ENCODE peak calls at places on chromosomes 1 and 21, in five cellular contexts. One of them, this sample, is unnamed.

GRCh38 chr1:228134591-228134990 is 5.5 kb upstream of the GUK1 start:
- DNase-seq in endothelial cell: no peak
- DNase-seq in brain microvascular endothelial cell: no peak
- DNase-seq in psoas muscle: no peak
- DNase-seq in CD4-positive, alpha-beta T cell: no peak
- DNase-seq in this sample: no peak

GRCh38 chr1:199920635-199921034 is 106.9 kb upstream of the NR5A2 start:
- DNase-seq in psoas muscle: no peak
- DNase-seq in endothelial cell: no peak
- DNase-seq in CD4-positive, alpha-beta T cell: no peak
- DNase-seq in brain microvascular endothelial cell: no peak
- DNase-seq in this sample: no peak

GRCh38 chr1:228073870-228074545 is 8.5 kb upstream of the ARF1 start:
- DNase-seq in endothelial cell: no peak
- DNase-seq in brain microvascular endothelial cell: no peak
- DNase-seq in psoas muscle: no peak
- DNase-seq in CD4-positive, alpha-beta T cell: no peak
- DNase-seq in this sample: no peak

GRCh38 chr21:31630062-31630711 is 29.3 kb upstream of the SOD1 start:
- DNase-seq in CD4-positive, alpha-beta T cell: no peak
- DNase-seq in endothelial cell: no peak
- DNase-seq in psoas muscle: no peak
- DNase-seq in brain microvascular endothelial cell: peak; percentile 97
- DNase-seq in this sample: peak; percentile 86

GRCh38 chr1:96002969-96003964 is 718.3 kb upstream of the PTBP2 start:
- DNase-seq in CD4-positive, alpha-beta T cell: no peak
- DNase-seq in brain microvascular endothelial cell: no peak
- DNase-seq in endothelial cell: no peak
- DNase-seq in psoas muscle: no peak
- DNase-seq in this sample: no peak

GRCh38 chr1:198638894-198639319 is at the start of gene PTPRC:
- DNase-seq in CD4-positive, alpha-beta T cell: no peak
- DNase-seq in brain microvascular endothelial cell: no peak
- DNase-seq in endothelial cell: no peak
- DNase-seq in psoas muscle: no peak
- DNase-seq in this sample: no peak

GRCh38 chr1:14634497-14634896 is 36.0 kb downstream of the KAZN start:
- DNase-seq in brain microvascular endothelial cell: no peak
- DNase-seq in endothelial cell: peak; percentile 33
- DNase-seq in psoas muscle: no peak
- DNase-seq in CD4-positive, alpha-beta T cell: no peak
- DNase-seq in this sample: no peak

GRCh38 chr1:181208967-181209366 is 120.5 kb downstream of the IER5 start:
- DNase-seq in brain microvascular endothelial cell: no peak
- DNase-seq in endothelial cell: no peak
- DNase-seq in CD4-positive, alpha-beta T cell: no peak
- DNase-seq in psoas muscle: no peak
- DNase-seq in this sample: no peak

GRCh38 chr21:34925597-34925996 is 123.5 kb downstream of the RUNX1 start:
- DNase-seq in psoas muscle: no peak
- DNase-seq in brain microvascular endothelial cell: no peak
- DNase-seq in endothelial cell: no peak
- DNase-seq in CD4-positive, alpha-beta T cell: no peak
- DNase-seq in this sample: no peak

GRCh38 chr21:25881524-25882376 is 147.0 kb downstream of the GABPA start:
- DNase-seq in brain microvascular endothelial cell: peak; percentile 60
- DNase-seq in CD4-positive, alpha-beta T cell: peak; percentile 37
- DNase-seq in psoas muscle: peak; percentile 82
- DNase-seq in endothelial cell: peak; percentile 70
- DNase-seq in this sample: peak; percentile 14

GRCh38 chr1:72845342-72845741 is 563.0 kb upstream of the NEGR1 start:
- DNase-seq in brain microvascular endothelial cell: peak; percentile 1
- DNase-seq in CD4-positive, alpha-beta T cell: no peak
- DNase-seq in endothelial cell: peak; percentile 17
- DNase-seq in psoas muscle: no peak
- DNase-seq in this sample: no peak

GRCh38 chr1:182839209-182840065 is at the start of gene DHX9:
- DNase-seq in brain microvascular endothelial cell: peak; percentile 87
- DNase-seq in psoas muscle: peak; percentile 96
- DNase-seq in endothelial cell: peak; percentile 97
- DNase-seq in CD4-positive, alpha-beta T cell: peak; percentile 95
- DNase-seq in this sample: peak; percentile 74

GRCh38 chr1:65063025-65063424 is 85.0 kb upstream of the AK4 start:
- DNase-seq in psoas muscle: no peak
- DNase-seq in endothelial cell: no peak
- DNase-seq in CD4-positive, alpha-beta T cell: no peak
- DNase-seq in brain microvascular endothelial cell: no peak
- DNase-seq in this sample: no peak
- TF ChIP-seq CTCF in psoas muscle: peak; percentile 12
- TF ChIP-seq CTCF in endothelial cell: no peak
- TF ChIP-seq CTCF in CD4-positive, alpha-beta T cell: peak; percentile 57
- TF ChIP-seq CTCF in brain microvascular endothelial cell: no peak
- TF ChIP-seq CTCF in this sample: no peak

DNA sequence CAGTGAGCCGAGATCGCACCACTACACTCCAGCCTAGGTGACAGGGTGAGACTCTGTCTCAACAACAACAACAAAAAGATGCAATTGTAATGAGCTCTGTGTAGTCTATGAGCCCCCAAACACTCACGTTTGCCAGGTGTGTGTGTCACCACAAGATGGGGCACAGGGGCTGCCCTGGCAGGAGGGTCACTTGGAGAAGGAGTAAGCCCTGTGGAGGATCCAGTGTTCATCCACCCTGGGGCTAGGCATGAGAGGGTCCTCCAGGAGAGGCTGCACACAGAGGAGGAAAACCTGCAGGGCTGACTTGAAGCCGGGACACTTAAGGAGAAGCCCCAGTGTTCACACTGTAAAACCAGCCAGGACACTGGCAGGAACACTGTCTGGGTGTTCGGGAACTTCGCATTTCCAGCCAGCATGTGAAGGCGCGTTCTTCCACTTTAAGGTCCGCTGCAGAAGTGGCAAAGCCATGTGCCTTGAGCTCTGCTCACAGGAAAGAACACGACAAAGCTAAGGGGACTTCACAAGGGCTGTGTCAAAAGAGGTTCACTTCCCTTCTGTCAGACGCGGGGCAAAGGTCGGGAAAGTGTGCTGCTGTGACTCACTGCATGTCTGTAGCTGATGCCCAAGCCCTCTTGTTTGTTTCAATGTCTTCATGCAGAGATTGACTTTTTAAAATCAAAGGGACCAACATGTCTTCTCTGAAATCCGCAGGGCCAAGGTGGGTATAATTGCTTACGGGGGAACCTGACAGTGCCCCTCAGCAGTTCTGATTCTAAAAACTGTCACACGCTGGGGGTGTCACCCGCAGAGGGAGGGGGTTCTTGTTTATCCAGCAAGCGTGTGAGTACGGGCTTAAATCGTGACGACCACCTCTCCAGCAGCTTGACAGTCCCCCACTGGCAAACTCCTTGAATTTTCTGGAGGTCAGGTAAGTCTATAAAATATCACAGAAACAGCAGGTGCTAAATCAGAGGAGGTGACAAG is 102.8 kb downstream of the RIPK4 start:
- DNase-seq in brain microvascular endothelial cell: peak; percentile 46
- DNase-seq in endothelial cell: no peak
- DNase-seq in CD4-positive, alpha-beta T cell: no peak
- DNase-seq in psoas muscle: no peak
- DNase-seq in this sample: no peak
- TF ChIP-seq CTCF in brain microvascular endothelial cell: no peak
- TF ChIP-seq CTCF in endothelial cell: no peak
- TF ChIP-seq CTCF in CD4-positive, alpha-beta T cell: no peak
- TF ChIP-seq CTCF in psoas muscle: no peak
- TF ChIP-seq CTCF in this sample: no peak

DNA sequence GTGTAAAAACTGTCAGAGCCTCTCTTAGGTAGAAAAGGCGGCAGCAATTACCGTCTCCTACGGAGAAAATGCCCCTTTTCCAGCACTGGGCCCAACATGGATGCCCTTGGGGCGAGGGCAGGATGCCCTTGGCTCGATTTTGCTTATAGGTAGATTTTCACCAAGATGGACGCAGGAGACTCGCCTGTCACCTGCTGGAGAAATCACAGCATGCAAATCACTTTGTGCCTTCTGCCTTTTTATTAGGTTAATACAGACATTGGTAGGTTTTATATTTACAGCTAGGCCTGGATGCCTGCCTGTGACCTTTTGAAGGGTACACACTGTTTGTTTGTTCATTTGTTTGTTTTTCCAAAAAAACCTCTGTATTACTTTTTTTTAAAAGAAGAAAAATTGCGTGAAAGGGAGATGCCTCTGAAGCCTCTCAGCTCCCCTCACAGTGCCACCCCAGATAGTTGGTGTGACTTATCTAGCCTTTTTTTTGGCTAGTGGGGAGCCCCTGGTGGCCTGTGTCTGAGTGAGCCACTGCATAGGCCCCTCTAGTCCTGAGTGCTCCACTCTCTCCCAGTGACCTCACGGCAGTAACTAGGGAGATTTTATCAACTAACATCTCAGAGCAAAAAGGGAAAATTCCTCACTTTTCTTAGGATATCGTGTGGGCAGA is 2.5 kb downstream of the ATP1B1 start:
- DNase-seq in psoas muscle: no peak
- DNase-seq in endothelial cell: no peak
- DNase-seq in CD4-positive, alpha-beta T cell: no peak
- DNase-seq in brain microvascular endothelial cell: peak; percentile 55
- DNase-seq in this sample: peak; percentile 17
- TF ChIP-seq CTCF in psoas muscle: peak; percentile 33
- TF ChIP-seq CTCF in endothelial cell: no peak
- TF ChIP-seq CTCF in CD4-positive, alpha-beta T cell: no peak
- TF ChIP-seq CTCF in brain microvascular endothelial cell: peak; percentile 55
- TF ChIP-seq CTCF in this sample: peak; percentile 32

GRCh38 chr1:162218546-162218945 is 149.1 kb downstream of the NOS1AP start:
- DNase-seq in endothelial cell: no peak
- DNase-seq in brain microvascular endothelial cell: no peak
- DNase-seq in CD4-positive, alpha-beta T cell: no peak
- DNase-seq in psoas muscle: no peak
- DNase-seq in this sample: no peak

GRCh38 chr1:162218975-162219374 is 149.5 kb downstream of the NOS1AP start:
- DNase-seq in brain microvascular endothelial cell: no peak
- DNase-seq in endothelial cell: no peak
- DNase-seq in psoas muscle: no peak
- DNase-seq in CD4-positive, alpha-beta T cell: no peak
- DNase-seq in this sample: no peak

GRCh38 chr1:162220009-162220539 is 150.6 kb downstream of the NOS1AP start:
- DNase-seq in brain microvascular endothelial cell: no peak
- DNase-seq in CD4-positive, alpha-beta T cell: no peak
- DNase-seq in psoas muscle: no peak
- DNase-seq in endothelial cell: no peak
- DNase-seq in this sample: no peak

GRCh38 chr1:162217674-162218073 is 148.2 kb downstream of the NOS1AP start:
- DNase-seq in psoas muscle: no peak
- DNase-seq in CD4-positive, alpha-beta T cell: no peak
- DNase-seq in endothelial cell: no peak
- DNase-seq in brain microvascular endothelial cell: no peak
- DNase-seq in this sample: no peak

GRCh38 chr1:162219461-162219860 is 150.0 kb downstream of the NOS1AP start:
- DNase-seq in CD4-positive, alpha-beta T cell: no peak
- DNase-seq in endothelial cell: no peak
- DNase-seq in brain microvascular endothelial cell: no peak
- DNase-seq in psoas muscle: no peak
- DNase-seq in this sample: no peak
- TF ChIP-seq CTCF in CD4-positive, alpha-beta T cell: no peak
- TF ChIP-seq CTCF in endothelial cell: no peak
- TF ChIP-seq CTCF in brain microvascular endothelial cell: no peak
- TF ChIP-seq CTCF in psoas muscle: no peak
- TF ChIP-seq CTCF in this sample: no peak

GRCh38 chr1:3478187-3478586 is 23.7 kb downstream of the ARHGEF16 start:
- DNase-seq in endothelial cell: no peak
- DNase-seq in brain microvascular endothelial cell: no peak
- DNase-seq in CD4-positive, alpha-beta T cell: no peak
- DNase-seq in psoas muscle: no peak
- DNase-seq in this sample: no peak
- TF ChIP-seq CTCF in endothelial cell: no peak
- TF ChIP-seq CTCF in brain microvascular endothelial cell: no peak
- TF ChIP-seq CTCF in CD4-positive, alpha-beta T cell: no peak
- TF ChIP-seq CTCF in psoas muscle: no peak
- TF ChIP-seq CTCF in this sample: no peak

GRCh38 chr1:157077394-157077793 is 22.2 kb downstream of the ETV3L start:
- DNase-seq in psoas muscle: no peak
- DNase-seq in CD4-positive, alpha-beta T cell: no peak
- DNase-seq in endothelial cell: no peak
- DNase-seq in brain microvascular endothelial cell: no peak
- DNase-seq in this sample: no peak

GRCh38 chr1:157069596-157069995 is 24.1 kb upstream of the ARHGEF11 start:
- DNase-seq in brain microvascular endothelial cell: no peak
- DNase-seq in endothelial cell: no peak
- DNase-seq in psoas muscle: no peak
- DNase-seq in CD4-positive, alpha-beta T cell: no peak
- DNase-seq in this sample: no peak

DNA sequence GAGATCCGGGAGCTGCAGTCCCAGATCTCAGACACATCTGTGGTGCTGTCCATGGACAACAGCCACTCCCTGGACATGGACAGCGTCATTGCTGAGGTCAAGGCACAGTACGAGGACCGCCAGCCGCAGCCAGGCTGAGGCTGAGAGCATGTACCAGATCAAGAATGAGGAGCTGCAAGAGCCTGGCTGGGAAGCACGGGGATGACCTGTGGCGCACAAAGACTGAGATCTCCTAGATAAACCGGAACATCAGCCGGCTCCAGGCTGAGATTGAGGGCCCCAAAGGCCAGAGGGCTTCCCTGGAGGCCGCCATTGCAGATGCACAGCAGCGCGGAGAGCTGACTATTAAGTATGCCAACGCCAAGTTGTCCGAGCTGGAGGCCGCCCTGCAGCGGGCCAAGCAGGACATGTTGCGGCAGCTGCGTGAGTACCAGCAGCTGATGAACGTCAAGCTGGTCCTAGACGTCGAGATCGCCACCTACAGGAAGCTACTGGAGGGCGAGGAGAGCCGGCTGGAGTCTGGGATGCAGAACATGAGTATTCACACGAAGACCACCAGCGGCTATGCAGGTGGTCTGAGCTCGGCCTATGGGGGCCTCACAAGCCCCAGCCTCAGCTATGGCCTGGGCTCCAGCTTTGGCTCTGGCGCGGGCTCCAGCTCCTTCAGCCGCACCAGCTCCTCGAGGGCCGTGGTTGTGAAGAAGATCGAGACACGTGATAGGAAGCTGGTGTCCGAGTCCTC is 25.5 kb downstream of the ETV3L start:
- DNase-seq in brain microvascular endothelial cell: peak; percentile 67
- DNase-seq in CD4-positive, alpha-beta T cell: peak; percentile 10
- DNase-seq in psoas muscle: peak; percentile 85
- DNase-seq in endothelial cell: peak; percentile 73
- DNase-seq in this sample: peak; percentile 40
- TF ChIP-seq CTCF in brain microvascular endothelial cell: peak; percentile 77
- TF ChIP-seq CTCF in CD4-positive, alpha-beta T cell: no peak
- TF ChIP-seq CTCF in psoas muscle: peak; percentile 72
- TF ChIP-seq CTCF in endothelial cell: peak; percentile 33
- TF ChIP-seq CTCF in this sample: peak; percentile 57

GRCh38 chr1:190479028-190479427 is 1.4 kb upstream of the BRINP3 start:
- DNase-seq in endothelial cell: no peak
- DNase-seq in psoas muscle: no peak
- DNase-seq in brain microvascular endothelial cell: no peak
- DNase-seq in CD4-positive, alpha-beta T cell: no peak
- DNase-seq in this sample: no peak

GRCh38 chr1:190479537-190479936 is 1.9 kb upstream of the BRINP3 start:
- DNase-seq in brain microvascular endothelial cell: no peak
- DNase-seq in endothelial cell: no peak
- DNase-seq in CD4-positive, alpha-beta T cell: no peak
- DNase-seq in psoas muscle: no peak
- DNase-seq in this sample: no peak

GRCh38 chr1:190475394-190476250 is 2.0 kb downstream of the BRINP3 start:
- DNase-seq in psoas muscle: no peak
- DNase-seq in brain microvascular endothelial cell: no peak
- DNase-seq in endothelial cell: peak; percentile 28
- DNase-seq in CD4-positive, alpha-beta T cell: no peak
- DNase-seq in this sample: no peak

GRCh38 chr1:190477687-190478192 is at the start of gene BRINP3:
- DNase-seq in CD4-positive, alpha-beta T cell: no peak
- DNase-seq in psoas muscle: no peak
- DNase-seq in brain microvascular endothelial cell: no peak
- DNase-seq in endothelial cell: no peak
- DNase-seq in this sample: no peak

GRCh38 chr1:190478193-190479007 is 736 bp upstream of the BRINP3 start:
- DNase-seq in brain microvascular endothelial cell: no peak
- DNase-seq in endothelial cell: peak; percentile 35
- DNase-seq in psoas muscle: no peak
- DNase-seq in CD4-positive, alpha-beta T cell: no peak
- DNase-seq in this sample: no peak
- TF ChIP-seq CTCF in brain microvascular endothelial cell: peak; percentile 28
- TF ChIP-seq CTCF in endothelial cell: no peak
- TF ChIP-seq CTCF in psoas muscle: no peak
- TF ChIP-seq CTCF in CD4-positive, alpha-beta T cell: no peak
- TF ChIP-seq CTCF in this sample: no peak

This sample was measured in HFF-Myc.